ENCODE peak calls at places on chromosomes 7 and 10, in eight cellular contexts. F is hepatocyte; Z is heart right ventricle; P is PC-3; L is CD8-positive, alpha-beta T cell; V is iPS DF 6.9; X is neural progenitor cell; Q is left ventricle myocardium inferior. C is an unnamed sample. For H3K27me3, H3K4me1 and H3K36me3, the result is how much of the 10 kb centered on the place peaks cover.

GRCh38 chr10:30345611-30346010 is 3.5 kb downstream of the MTPAP start:
- DNase-seq in F (no peak), Z (no peak), P (no peak), L (no peak), V (no peak), X (no peak), Q (no peak), C (no peak)

GRCh38 chr10:86333813-86334514 is 32.6 kb downstream of the GRID1 start:
- DNase-seq in F (no peak), Z (no peak), P (no peak), L (no peak), V (no peak), X (no peak), Q (no peak), C (no peak)

GRCh38 chr7:71264005-71264404 is 132.1 kb downstream of the GALNT17 start:
- DNase-seq in F (no peak), Z (no peak), P (no peak), L (no peak), V (no peak), X (no peak), Q (peak), C (no peak)

GRCh38 chr10:63549810-63550209 is 28.6 kb downstream of the REEP3 start:
- DNase-seq in F (no peak), Z (no peak), P (no peak), L (no peak), V (no peak), X (no peak), Q (no peak), C (no peak)

GRCh38 chr10:24360286-24361127 is 151.6 kb downstream of the KIAA1217 start:
- DNase-seq in F (peak), Z (peak), P (peak), L (no peak), V (peak), X (peak), Q (peak), C (peak)

GRCh38 chr7:111933614-111934013 is 272.6 kb downstream of the DOCK4 start:
- DNase-seq in F (peak), Z (no peak), P (no peak), L (no peak), V (no peak), X (no peak), Q (no peak), C (no peak)

GRCh38 chr7:142939226-142939910 is at the start of gene LLCFC1:
- DNase-seq in F (peak), Z (no peak), P (peak), L (no peak), V (peak), X (peak), Q (no peak), C (no peak)

GRCh38 chr7:25887266-25887665 is 264.7 kb upstream of the NFE2L3 start:
- DNase-seq in F (no peak), Z (no peak), P (no peak), L (no peak), V (no peak), X (no peak), Q (no peak), C (no peak)

GRCh38 chr10:125980521-125980920 is 84.2 kb downstream of the FANK1 start:
- DNase-seq in F (no peak), Z (no peak), P (no peak), L (no peak), V (no peak), X (no peak), Q (no peak), C (no peak)

GRCh38 chr7:120774481-120774880 is 83.5 kb downstream of the TSPAN12 start:
- DNase-seq in F (no peak), Z (no peak), P (no peak), L (no peak), V (no peak), X (peak), Q (no peak), C (no peak)

GRCh38 chr7:76346097-76346496 is 12.7 kb downstream of the YWHAG start:
- DNase-seq in F (peak), Z (no peak), P (no peak), L (no peak), V (no peak), X (no peak), Q (no peak), C (no peak)

GRCh38 chr10:56370217-56371113 is 9.4 kb upstream of the ZWINT start:
- DNase-seq in F (peak), Z (no peak), P (peak), L (no peak), V (no peak), X (peak), Q (no peak), C (no peak)

GRCh38 chr7:84722086-84722485 is 464.8 kb downstream of the SEMA3D start:
- DNase-seq in F (no peak), Z (no peak), P (no peak), L (no peak), V (no peak), X (no peak), Q (no peak), C (no peak)

GRCh38 chr10:63630085-63630927 is 109.1 kb downstream of the REEP3 start:
- DNase-seq in F (peak), Z (peak), P (peak), L (peak), V (peak), X (peak), Q (peak), C (peak)

GRCh38 chr10:20709708-20710107 is 187.4 kb downstream of the NEBL start:
- DNase-seq in F (no peak), Z (no peak), P (no peak), L (no peak), V (no peak), X (peak), Q (no peak), C (no peak)

GRCh38 chr10:114499630-114500190 is 95.4 kb upstream of the AFAP1L2 start:
- DNase-seq in F (peak), Z (no peak), P (peak), L (peak), V (no peak), X (no peak), Q (no peak), C (no peak)

GRCh38 chr7:111168182-111168581 is 77.3 kb downstream of the LRRN3 start:
- DNase-seq in F (peak), Z (no peak), P (no peak), L (no peak), V (no peak), X (no peak), Q (no peak), C (peak)

GRCh38 chr7:10643545-10643944 is 330.1 kb upstream of the PHF14 start:
- DNase-seq in F (no peak), Z (no peak), P (no peak), L (no peak), V (no peak), X (no peak), Q (no peak), C (no peak)

GRCh38 chr10:104868231-104868630 is 227.1 kb downstream of the SORCS3 start:
- DNase-seq in F (no peak), Z (no peak), P (no peak), L (no peak), V (no peak), X (no peak), Q (no peak), C (no peak)

GRCh38 chr7:82435769-82436168 is 7.8 kb downstream of the CACNA2D1 start:
- DNase-seq in F (no peak), Z (no peak), P (no peak), L (no peak), V (no peak), X (no peak), Q (no peak), C (no peak)

GRCh38 chr7:78863248-78863647 is 590.2 kb downstream of the MAGI2 start:
- DNase-seq in F (peak), Z (no peak), P (no peak), L (no peak), V (no peak), X (peak), Q (no peak), C (no peak)

GRCh38 chr10:99623919-99624318 is 3.7 kb upstream of the SLC25A28 start:
- DNase-seq in F (no peak), Z (no peak), P (no peak), L (no peak), V (no peak), X (no peak), Q (no peak), C (no peak)

GRCh38 chr7:136874393-136875032 is 6.1 kb downstream of the CHRM2 start:
- DNase-seq in F (peak), Z (no peak), P (peak), L (no peak), V (no peak), X (peak), Q (no peak), C (no peak)

GRCh38 chr7:92135100-92135429 is 788 bp upstream of the CYP51A1 start:
- DNase-seq in F (peak), Z (no peak), P (peak), L (no peak), V (no peak), X (peak), Q (no peak), C (no peak)

GRCh38 chr7:1322240-1323110 is 89.8 kb downstream of the UNCX start:
- DNase-seq in F (no peak), Z (no peak), P (no peak), L (no peak), V (no peak), X (no peak), Q (no peak), C (no peak)

GRCh38 chr7:1320616-1321289 is 88.1 kb downstream of the UNCX start:
- DNase-seq in F (no peak), Z (no peak), P (no peak), L (no peak), V (no peak), X (no peak), Q (no peak), C (no peak)

GRCh38 chr7:1324028-1324900 is 91.6 kb downstream of the UNCX start:
- DNase-seq in F (no peak), Z (no peak), P (no peak), L (no peak), V (no peak), X (no peak), Q (no peak), C (no peak)

GRCh38 chr7:1323178-1324027 is 90.7 kb downstream of the UNCX start:
- DNase-seq in F (no peak), Z (no peak), P (no peak), L (no peak), V (no peak), X (peak), Q (no peak), C (no peak)

GRCh38 chr7:1321411-1322239 is 89.0 kb downstream of the UNCX start:
- DNase-seq in F (no peak), Z (no peak), P (no peak), L (no peak), V (no peak), X (no peak), Q (no peak), C (no peak)
- H3K27me3 ChIP-seq in F (under half), Z (half or more), P (under half), L (under half), V (under half), X (under half), Q (half or more), C (under half)

GRCh38 chr10:110825510-110825909 is 46.2 kb upstream of the PDCD4 start:
- DNase-seq in F (no peak), Z (no peak), P (no peak), L (no peak), V (no peak), X (no peak), Q (no peak), C (no peak)

GRCh38 chr10:110822708-110823291 is 48.9 kb upstream of the PDCD4 start:
- DNase-seq in F (peak), Z (no peak), P (no peak), L (no peak), V (peak), X (peak), Q (no peak), C (no peak)

GRCh38 chr10:110822065-110822707 is 49.5 kb upstream of the PDCD4 start:
- DNase-seq in F (no peak), Z (no peak), P (no peak), L (no peak), V (no peak), X (peak), Q (no peak), C (no peak)

GRCh38 chr10:110824152-110824441 is 47.6 kb upstream of the PDCD4 start:
- DNase-seq in F (no peak), Z (no peak), P (no peak), L (no peak), V (no peak), X (no peak), Q (no peak), C (no peak)

GRCh38 chr10:110824660-110825059 is 47.1 kb upstream of the PDCD4 start:
- DNase-seq in F (no peak), Z (no peak), P (no peak), L (no peak), V (no peak), X (no peak), Q (no peak), C (no peak)
- H3K4me1 ChIP-seq in F (half or more), Z (under half), P (under half), L (under half), V (under half), X (half or more), Q (half or more), C (under half)

GRCh38 chr7:157633465-157634185 is 296.8 kb downstream of the DNAJB6 start:
- DNase-seq in F (no peak), Z (no peak), P (no peak), L (no peak), V (no peak), X (no peak), Q (no peak), C (no peak)

GRCh38 chr7:157628456-157628855 is 291.7 kb downstream of the DNAJB6 start:
- DNase-seq in F (no peak), Z (no peak), P (no peak), L (no peak), V (no peak), X (no peak), Q (no peak), C (no peak)

GRCh38 chr7:157627033-157627432 is 290.2 kb downstream of the DNAJB6 start:
- DNase-seq in F (no peak), Z (no peak), P (no peak), L (no peak), V (no peak), X (no peak), Q (no peak), C (no peak)

GRCh38 chr7:157627646-157628045 is 290.8 kb downstream of the DNAJB6 start:
- DNase-seq in F (no peak), Z (no peak), P (no peak), L (no peak), V (no peak), X (no peak), Q (no peak), C (no peak)

DNA sequence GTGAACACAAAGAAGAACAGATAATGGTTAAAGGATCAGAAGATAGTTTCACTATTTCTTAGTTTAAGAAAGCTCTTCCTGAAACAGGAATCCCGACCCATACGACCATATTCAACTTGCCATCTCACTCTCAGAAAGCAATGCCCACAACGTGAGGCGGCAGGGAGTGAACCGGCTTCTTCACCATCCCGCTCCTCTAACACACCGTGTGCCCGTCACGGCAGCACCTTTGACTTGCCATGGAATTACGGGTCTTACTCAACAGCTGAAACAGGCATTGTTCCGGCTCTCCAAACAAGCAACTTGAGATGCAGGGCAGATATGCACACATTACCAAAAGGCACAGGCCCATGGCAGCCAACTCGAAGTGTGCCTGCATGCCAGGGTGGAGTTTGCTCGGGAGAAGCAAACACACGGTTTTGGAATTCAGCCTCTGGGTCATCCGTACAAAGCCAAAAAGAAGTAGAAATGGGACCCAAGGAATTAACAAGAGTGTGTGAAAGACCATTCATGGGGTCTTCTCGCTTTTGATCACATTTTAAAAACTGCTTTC is 293.6 kb downstream of the DNAJB6 start:
- DNase-seq in F (no peak), Z (no peak), P (no peak), L (no peak), V (no peak), X (no peak), Q (no peak), C (no peak)
- H3K36me3 ChIP-seq in F (under half), Z (under half), P (under half), L (under half), V (under half), X (under half), Q (under half), C (under half)

GRCh38 chr10:101138788-101139420 is 7.8 kb downstream of the TLX1 start:
- DNase-seq in F (no peak), Z (no peak), P (no peak), L (no peak), V (no peak), X (no peak), Q (no peak), C (no peak)

GRCh38 chr10:101136007-101136707 is 5.1 kb downstream of the TLX1 start:
- DNase-seq in F (no peak), Z (no peak), P (peak), L (no peak), V (no peak), X (no peak), Q (no peak), C (no peak)

GRCh38 chr10:101135151-101136006 is 4.3 kb downstream of the TLX1 start:
- DNase-seq in F (no peak), Z (no peak), P (no peak), L (no peak), V (no peak), X (no peak), Q (no peak), C (no peak)

GRCh38 chr10:101137271-101137670 is 6.2 kb downstream of the TLX1 start:
- DNase-seq in F (no peak), Z (no peak), P (no peak), L (no peak), V (no peak), X (no peak), Q (no peak), C (no peak)

DNA sequence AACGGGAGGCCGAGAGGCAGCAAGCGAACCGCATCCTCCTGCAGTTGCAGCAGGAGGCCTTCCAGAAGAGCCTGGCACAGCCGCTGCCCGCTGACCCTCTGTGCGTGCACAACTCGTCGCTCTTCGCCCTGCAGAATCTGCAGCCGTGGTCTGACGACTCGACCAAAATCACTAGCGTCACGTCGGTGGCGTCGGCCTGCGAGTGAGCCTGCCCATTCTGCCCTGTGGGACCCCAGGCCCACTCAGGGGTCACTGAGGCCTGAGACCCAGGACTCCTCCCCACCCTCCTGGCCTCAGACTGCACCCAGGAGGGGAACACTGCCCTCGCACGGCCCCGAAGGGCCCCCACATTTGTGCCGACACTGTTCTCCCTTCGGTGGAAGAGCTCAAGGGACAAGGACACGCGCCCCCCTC is 5.6 kb downstream of the TLX1 start:
- DNase-seq in F (no peak), Z (no peak), P (no peak), L (no peak), V (no peak), X (no peak), Q (no peak), C (no peak)
- H3K27me3 ChIP-seq in F (half or more), Z (half or more), P (under half), L (half or more), V (half or more), X (half or more), Q (half or more), C (half or more)

GRCh38 chr7:43824963-43825362 is 44.4 kb downstream of the MRPS24 start:
- DNase-seq in F (peak), Z (no peak), P (no peak), L (no peak), V (no peak), X (no peak), Q (no peak), C (no peak)
- H3K4me1 ChIP-seq in F (under half), Z (under half), P (under half), L (under half), V (under half), X (under half), Q (under half), C (under half)

GRCh38 chr10:93678386-93678785 is 24.0 kb downstream of the FRA10AC1 start:
- DNase-seq in F (no peak), Z (no peak), P (no peak), L (no peak), V (no peak), X (no peak), Q (no peak), C (no peak)
- H3K36me3 ChIP-seq in F (under half), Z (under half), P (under half), L (under half), V (under half), X (under half), Q (half or more), C (under half)

GRCh38 chr7:41885748-41886147 is 182.9 kb upstream of the INHBA start:
- DNase-seq in F (no peak), Z (no peak), P (no peak), L (no peak), V (no peak), X (no peak), Q (no peak), C (no peak)
- H3K27me3 ChIP-seq in F (under half), Z (under half), P (under half), L (under half), V (under half), X (under half), Q (under half), C (under half)

DNA sequence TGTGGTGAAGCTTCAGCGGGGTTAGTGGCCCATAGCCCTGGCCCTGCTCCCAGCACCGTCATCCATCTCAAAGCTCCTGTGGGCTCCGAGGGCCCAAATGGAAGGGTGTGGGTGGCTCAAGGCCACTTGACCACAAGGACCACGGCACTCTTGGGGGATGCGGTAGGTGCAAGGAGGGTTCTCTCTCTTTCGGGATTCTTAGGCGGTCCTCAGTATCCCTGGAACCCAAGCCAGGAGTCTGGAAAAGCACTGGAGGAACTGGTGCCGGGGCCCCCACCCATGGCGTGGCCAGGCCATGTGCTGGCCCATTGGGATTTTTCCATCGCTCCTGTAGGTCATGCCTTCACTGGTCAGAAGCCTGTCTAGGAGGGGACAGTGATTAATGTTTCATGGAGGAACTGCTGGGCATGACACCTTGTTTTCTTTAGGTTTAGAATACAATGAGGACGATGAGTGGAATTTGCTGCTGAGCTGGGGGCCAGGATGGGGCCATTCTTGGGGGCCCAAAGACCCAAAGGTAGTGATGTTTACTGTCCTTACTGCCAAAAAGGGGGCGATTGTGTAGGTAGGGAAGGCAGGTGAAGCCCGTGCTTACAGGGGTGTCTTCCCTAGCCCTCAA is 16.7 kb downstream of the AQP1 start:
- DNase-seq in F (peak), Z (no peak), P (no peak), L (no peak), V (no peak), X (no peak), Q (no peak), C (no peak)
- H3K4me1 ChIP-seq in F (under half), Z (under half), P (under half), L (under half), V (under half), X (under half), Q (half or more), C (under half)